ENCODE peak calls at places on chromosomes 7 and 10, in eight cellular contexts. G is spleen, J is transverse colon, N is neural progenitor cell, H is mesenchymal stem cell, D is RWPE2, L is OCI-LY7, V is uterus. T is an unnamed sample.

GRCh38 chr10:125284875-125285597 is 124.7 kb upstream of the CTBP2 start:
- DNase-seq in G (no peak), J (no peak), N (no peak), H (no peak), D (no peak), L (peak), V (no peak), T (no peak)

GRCh38 chr10:70426835-70427234 is 14.6 kb downstream of the NODAL start:
- DNase-seq in G (no peak), J (no peak), N (no peak), H (no peak), D (no peak), L (no peak), V (no peak), T (no peak)

GRCh38 chr10:6141296-6142151 is 52.7 kb downstream of the RBM17 start:
- DNase-seq in G (no peak), J (no peak), N (no peak), H (peak), D (no peak), L (peak), V (no peak), T (peak)

GRCh38 chr10:31582365-31583052 is 263.5 kb downstream of the ZEB1 start:
- DNase-seq in G (peak), J (no peak), N (no peak), H (peak), D (no peak), L (no peak), V (no peak), T (no peak)

GRCh38 chr10:97960269-97960869 is 70.1 kb downstream of the CRTAC1 start:
- DNase-seq in G (no peak), J (no peak), N (peak), H (no peak), D (no peak), L (no peak), V (no peak), T (no peak)

GRCh38 chr10:11863353-11864105 is 40.4 kb downstream of the PROSER2 start:
- DNase-seq in G (peak), J (no peak), N (no peak), H (no peak), D (peak), L (peak), V (no peak), T (no peak)

GRCh38 chr10:56606202-56606601 is 245.1 kb upstream of the ZWINT start:
- DNase-seq in G (no peak), J (no peak), N (no peak), H (no peak), D (no peak), L (no peak), V (no peak), T (no peak)

GRCh38 chr7:23235688-23236280 is 10.8 kb upstream of the GPNMB start:
- DNase-seq in G (no peak), J (no peak), N (no peak), H (no peak), D (peak), L (no peak), V (peak), T (no peak)

GRCh38 chr7:16071246-16071857 is 350.0 kb downstream of the CRPPA start:
- DNase-seq in G (no peak), J (peak), N (peak), H (peak), D (no peak), L (peak), V (no peak), T (peak)

GRCh38 chr10:131143425-131144165 is 167.9 kb downstream of the TCERG1L start:
- DNase-seq in G (peak), J (no peak), N (no peak), H (no peak), D (no peak), L (no peak), V (no peak), T (no peak)

GRCh38 chr7:93575555-93576397 is 1.3 kb upstream of the CALCR start:
- DNase-seq in G (no peak), J (no peak), N (peak), H (no peak), D (no peak), L (no peak), V (no peak), T (no peak)

GRCh38 chr7:151626422-151627115 is 106.9 kb upstream of the RHEB start:
- DNase-seq in G (no peak), J (peak), N (peak), H (peak), D (no peak), L (peak), V (no peak), T (peak)

GRCh38 chr7:157692156-157693011 is 355.6 kb downstream of the DNAJB6 start:
- DNase-seq in G (peak), J (no peak), N (peak), H (no peak), D (no peak), L (no peak), V (no peak), T (no peak)

GRCh38 chr10:122207135-122207534 is 64.0 kb upstream of the BTBD16 start:
- DNase-seq in G (no peak), J (no peak), N (no peak), H (no peak), D (no peak), L (no peak), V (no peak), T (no peak)

GRCh38 chr7:26508917-26509316 is 217.3 kb downstream of the SNX10 start:
- DNase-seq in G (no peak), J (no peak), N (peak), H (no peak), D (no peak), L (no peak), V (no peak), T (no peak)

GRCh38 chr7:115678049-115678982 is 352.2 kb downstream of the TFEC start:
- DNase-seq in G (no peak), J (peak), N (no peak), H (peak), D (no peak), L (no peak), V (no peak), T (peak)

GRCh38 chr10:115649217-115649616 is 556.1 kb downstream of the ATRNL1 start:
- DNase-seq in G (no peak), J (no peak), N (no peak), H (no peak), D (no peak), L (no peak), V (no peak), T (no peak)

GRCh38 chr10:112678581-112678980 is 231.6 kb downstream of the VTI1A start:
- DNase-seq in G (no peak), J (no peak), N (no peak), H (peak), D (no peak), L (no peak), V (no peak), T (no peak)

GRCh38 chr10:77629775-77630565 is 7.6 kb downstream of the KCNMA1 start:
- DNase-seq in G (no peak), J (no peak), N (no peak), H (peak), D (no peak), L (no peak), V (no peak), T (no peak)

GRCh38 chr7:124462249-124462648 is 303.3 kb downstream of the GPR37 start:
- DNase-seq in G (no peak), J (no peak), N (no peak), H (peak), D (no peak), L (no peak), V (no peak), T (no peak)

GRCh38 chr10:113259841-113260240 is 293.0 kb upstream of the HABP2 start:
- DNase-seq in G (no peak), J (no peak), N (peak), H (no peak), D (no peak), L (no peak), V (no peak), T (no peak)

GRCh38 chr10:72079356-72079755 is 9.0 kb downstream of the SPOCK2 start:
- DNase-seq in G (peak), J (no peak), N (peak), H (no peak), D (no peak), L (peak), V (no peak), T (no peak)

GRCh38 chr7:94382155-94382554 is 12.5 kb upstream of the COL1A2 start:
- DNase-seq in G (no peak), J (no peak), N (no peak), H (peak), D (no peak), L (no peak), V (no peak), T (no peak)

GRCh38 chr7:3924277-3924676 is 623.2 kb downstream of the SDK1 start:
- DNase-seq in G (no peak), J (no peak), N (no peak), H (no peak), D (no peak), L (no peak), V (no peak), T (no peak)

GRCh38 chr10:116891208-116891607 is 41.9 kb downstream of the ENO4 start:
- DNase-seq in G (no peak), J (peak), N (no peak), H (peak), D (peak), L (no peak), V (peak), T (peak)

GRCh38 chr10:2137549-2138174 is 400.3 kb upstream of the ADARB2 start:
- DNase-seq in G (no peak), J (no peak), N (peak), H (peak), D (no peak), L (peak), V (no peak), T (no peak)

GRCh38 chr7:111392976-111393762 is 169.1 kb downstream of the IMMP2L start:
- DNase-seq in G (no peak), J (no peak), N (peak), H (peak), D (no peak), L (no peak), V (no peak), T (peak)

GRCh38 chr10:42981358-42982236 is 95.3 kb upstream of the RET start:
- DNase-seq in G (peak), J (peak), N (no peak), H (no peak), D (no peak), L (no peak), V (peak), T (no peak)

GRCh38 chr7:1425292-1426136 is 33.8 kb downstream of the MICALL2 start:
- DNase-seq in G (no peak), J (no peak), N (peak), H (no peak), D (no peak), L (peak), V (no peak), T (no peak)

GRCh38 chr7:133682364-133683181 is 429.7 kb downstream of the EXOC4 start:
- DNase-seq in G (no peak), J (no peak), N (no peak), H (no peak), D (no peak), L (no peak), V (no peak), T (no peak)

GRCh38 chr10:110076559-110077318 is 69.0 kb downstream of the ADD3 start:
- DNase-seq in G (no peak), J (peak), N (no peak), H (peak), D (no peak), L (peak), V (peak), T (no peak)

GRCh38 chr7:135685306-135686084 is 23.2 kb downstream of the STMP1 start:
- DNase-seq in G (no peak), J (no peak), N (no peak), H (peak), D (no peak), L (no peak), V (no peak), T (no peak)

GRCh38 chr10:131570716-131571307 is 259.3 kb upstream of the TCERG1L start:
- DNase-seq in G (no peak), J (no peak), N (no peak), H (no peak), D (no peak), L (no peak), V (no peak), T (no peak)

GRCh38 chr10:70477661-70478162 is 855 bp upstream of the PALD1 start:
- DNase-seq in G (peak), J (peak), N (peak), H (no peak), D (no peak), L (peak), V (peak), T (no peak)

GRCh38 chr10:72261323-72262018 is 12.3 kb upstream of the DDIT4 start:
- DNase-seq in G (no peak), J (peak), N (no peak), H (no peak), D (no peak), L (peak), V (no peak), T (no peak)

DNA sequence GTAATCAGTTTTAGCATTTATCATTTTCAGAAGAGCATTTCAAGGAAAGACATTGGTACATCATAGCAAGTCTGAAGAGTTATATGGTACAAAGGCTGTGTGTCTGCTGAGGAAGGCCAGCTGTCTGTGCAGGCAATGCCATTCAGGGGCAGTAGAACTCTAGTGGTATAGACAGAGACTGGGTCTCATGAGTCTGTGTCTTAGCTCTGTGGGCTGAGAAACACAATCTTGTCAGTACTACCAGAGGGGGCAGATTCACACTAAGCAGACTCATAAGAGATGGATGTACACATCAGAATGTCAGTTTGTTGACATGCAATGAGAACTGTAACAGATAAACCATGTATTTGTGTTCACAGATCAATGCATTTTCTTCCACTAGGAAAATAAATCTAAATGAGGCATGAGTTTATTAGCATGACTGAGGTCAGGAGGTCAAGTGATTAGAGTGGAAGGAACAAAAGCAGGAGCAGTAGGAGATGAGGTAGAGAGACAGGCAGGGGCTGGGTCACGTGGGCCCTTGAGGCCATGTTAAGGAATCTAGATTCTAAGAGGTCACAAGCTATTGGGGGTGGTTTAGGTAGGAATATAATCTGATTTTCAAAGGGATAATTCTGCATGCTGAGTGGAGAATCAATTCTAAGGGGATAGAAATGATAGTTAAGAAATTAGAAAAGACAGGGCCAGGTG is 7.5 kb upstream of the GGCT start:
- DNase-seq in G (no peak), J (no peak), N (peak), H (peak), D (no peak), L (peak), V (no peak), T (no peak)
- H3K27ac ChIP-seq in G (no peak), J (no peak), N (no peak), H (no peak), D (no peak), L (no peak), V (no peak), T (no peak)

DNA sequence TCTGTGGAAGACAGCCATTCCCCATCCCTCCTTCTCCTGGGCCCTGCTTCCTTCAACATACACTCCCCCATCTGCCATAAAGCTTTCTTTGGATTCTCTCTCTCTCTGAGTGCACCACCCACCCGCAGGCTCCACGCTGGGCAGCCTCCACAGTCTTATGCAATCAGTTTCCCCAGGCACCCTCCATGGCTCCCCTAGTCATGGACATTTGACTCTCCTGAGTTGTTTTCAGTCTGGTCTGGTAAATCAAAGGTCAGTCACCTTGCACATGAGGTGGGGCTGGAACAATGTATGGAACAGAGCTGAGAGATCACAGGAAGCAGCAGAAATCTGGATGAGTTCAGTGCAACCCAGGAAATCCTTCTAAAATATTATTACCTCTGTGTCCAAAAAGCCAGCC is 70.2 kb downstream of the CYCS start:
- DNase-seq in G (no peak), J (no peak), N (no peak), H (no peak), D (no peak), L (no peak), V (no peak), T (no peak)
- H3K4me3 ChIP-seq in G (no peak), J (no peak), N (no peak), H (no peak), D (no peak), L (no peak), V (no peak), T (no peak)

GRCh38 chr10:8058274-8059111 is 4.0 kb downstream of the GATA3 start:
- DNase-seq in G (no peak), J (no peak), N (no peak), H (no peak), D (no peak), L (no peak), V (no peak), T (no peak)

GRCh38 chr10:8059191-8059936 is 4.9 kb downstream of the GATA3 start:
- DNase-seq in G (no peak), J (no peak), N (peak), H (peak), D (no peak), L (peak), V (no peak), T (no peak)

GRCh38 chr10:8061274-8062211 is 7.1 kb downstream of the GATA3 start:
- DNase-seq in G (no peak), J (no peak), N (peak), H (no peak), D (no peak), L (no peak), V (no peak), T (no peak)

GRCh38 chr10:8060704-8061121 is 6.2 kb downstream of the GATA3 start:
- DNase-seq in G (no peak), J (no peak), N (no peak), H (no peak), D (no peak), L (no peak), V (no peak), T (no peak)

GRCh38 chr10:8060010-8060703 is 5.7 kb downstream of the GATA3 start:
- DNase-seq in G (no peak), J (no peak), N (peak), H (peak), D (no peak), L (peak), V (no peak), T (no peak)
- H3K27ac ChIP-seq in G (peak), J (peak), N (no peak), H (no peak), D (peak), L (no peak), V (no peak), T (no peak)

GRCh38 chr10:89837173-89838001 is 136.0 kb downstream of the KIF20B start:
- DNase-seq in G (peak), J (peak), N (no peak), H (no peak), D (no peak), L (no peak), V (peak), T (no peak)
- H3K4me3 ChIP-seq in G (peak), J (peak), N (no peak), H (no peak), D (no peak), L (no peak), V (peak), T (no peak)

GRCh38 chr7:74672343-74672915 is 14.9 kb downstream of the GTF2I start:
- DNase-seq in G (no peak), J (no peak), N (no peak), H (peak), D (no peak), L (no peak), V (no peak), T (no peak)
- H3K27ac ChIP-seq in G (no peak), J (no peak), N (peak), H (no peak), D (no peak), L (no peak), V (no peak), T (no peak)

GRCh38 chr7:54888067-54888735 is 129.2 kb upstream of the SEC61G start:
- DNase-seq in G (no peak), J (no peak), N (peak), H (peak), D (no peak), L (no peak), V (no peak), T (no peak)
- H3K4me3 ChIP-seq in G (no peak), J (peak), N (peak), H (peak), D (peak), L (no peak), V (no peak), T (no peak)

GRCh38 chr10:33337335-33337854 is 2.9 kb upstream of the NRP1 start:
- DNase-seq in G (no peak), J (no peak), N (no peak), H (peak), D (no peak), L (no peak), V (no peak), T (peak)
- H3K27ac ChIP-seq in G (peak), J (peak), N (no peak), H (peak), D (peak), L (no peak), V (peak), T (peak)

GRCh38 chr7:47573758-47574472 is 8.0 kb downstream of the TNS3 start:
- DNase-seq in G (no peak), J (no peak), N (no peak), H (peak), D (no peak), L (no peak), V (peak), T (peak)
- H3K4me3 ChIP-seq in G (no peak), J (no peak), N (no peak), H (no peak), D (no peak), L (peak), V (no peak), T (no peak)

DNA sequence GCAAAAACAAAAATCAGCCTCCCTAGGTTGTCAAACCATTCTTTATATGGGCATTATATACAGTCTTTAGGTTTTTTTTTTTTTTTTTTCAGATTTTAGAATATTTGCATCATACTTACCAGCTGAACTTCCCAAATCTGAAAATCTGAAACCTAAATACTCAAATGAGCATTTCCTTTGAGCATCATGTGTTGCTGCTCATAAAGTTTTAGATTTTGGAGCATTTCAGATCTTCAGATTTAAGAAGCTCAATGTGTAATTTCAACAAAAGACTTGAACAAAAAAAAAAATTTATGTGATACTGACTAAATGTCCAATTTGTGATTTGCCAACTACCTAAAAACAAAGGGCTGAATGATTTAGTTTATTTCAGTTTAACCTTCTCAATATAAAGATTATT is 13.6 kb downstream of the FAM3C start:
- DNase-seq in G (no peak), J (no peak), N (no peak), H (no peak), D (no peak), L (no peak), V (no peak), T (no peak)
- H3K27ac ChIP-seq in G (no peak), J (no peak), N (no peak), H (no peak), D (no peak), L (no peak), V (no peak), T (no peak)

GRCh38 chr7:130940326-130940725 is 206.3 kb upstream of the KLF14 start:
- DNase-seq in G (no peak), J (no peak), N (no peak), H (no peak), D (no peak), L (no peak), V (no peak), T (no peak)
- H3K4me3 ChIP-seq in G (no peak), J (peak), N (no peak), H (no peak), D (no peak), L (peak), V (peak), T (no peak)